ENCODE peak calls at places on chromosomes 6 and 20, in seven cellular contexts. P is CD8-positive, alpha-beta T cell; B is GM23338; N is OCI-LY7; Z is stomach; G is adipocyte; X is astrocyte of the cerebellum. J is an unnamed sample.

GRCh38 chr20:36653456-36653855 is 7.5 kb upstream of the SLA2 start:
- DNase-seq in P (no peak), X (no peak), G (no peak), Z (no peak), B (no peak), N (no peak), J (no peak)

GRCh38 chr6:116410945-116411623 is 40.3 kb downstream of the DSE start:
- DNase-seq in G (peak), Z (no peak), B (no peak), P (no peak), N (no peak), X (no peak), J (peak)

GRCh38 chr20:32832664-32833063 is 12.9 kb downstream of the MAPRE1 start:
- DNase-seq in Z (no peak), X (no peak), B (no peak), P (no peak), G (no peak), N (no peak), J (no peak)

GRCh38 chr20:38728911-38729642 is 4.8 kb downstream of the SLC32A1 start:
- DNase-seq in B (peak), P (no peak), X (no peak), N (no peak), Z (no peak), G (no peak), J (no peak)

GRCh38 chr6:116369540-116370327 is 1.0 kb upstream of the DSE start:
- DNase-seq in Z (no peak), B (no peak), N (peak), G (peak), X (no peak), P (no peak), J (no peak)

GRCh38 chr6:35735452-35735851 is 1.4 kb upstream of the ARMC12 start:
- DNase-seq in X (no peak), B (no peak), N (no peak), P (no peak), Z (peak), G (no peak), J (no peak)

GRCh38 chr20:41133709-41134361 is 3.5 kb upstream of the PLCG1 start:
- DNase-seq in G (no peak), B (no peak), X (no peak), P (no peak), Z (no peak), N (no peak), J (no peak)

GRCh38 chr20:32028647-32029372 is 18.6 kb downstream of the CCM2L start:
- DNase-seq in G (no peak), X (peak), N (no peak), P (no peak), B (peak), Z (no peak), J (no peak)

GRCh38 chr6:71420693-71421328 is 132.2 kb downstream of the OGFRL1 start:
- DNase-seq in N (no peak), P (no peak), X (peak), Z (peak), G (peak), B (peak), J (peak)

GRCh38 chr6:122180132-122180531 is 219.3 kb upstream of the HSF2 start:
- DNase-seq in Z (no peak), B (no peak), G (peak), X (no peak), N (no peak), P (no peak), J (no peak)

GRCh38 chr6:3956054-3956453 is 106.9 kb downstream of the FAM50B start:
- DNase-seq in G (no peak), B (no peak), P (no peak), N (no peak), X (no peak), Z (no peak), J (no peak)

GRCh38 chr6:166825553-166826145 is 130.7 kb downstream of the RNASET2 start:
- DNase-seq in B (peak), G (peak), P (no peak), Z (no peak), X (peak), N (no peak), J (peak)

GRCh38 chr20:45044084-45044573 is 56.8 kb downstream of the KCNS1 start:
- DNase-seq in P (no peak), B (peak), G (peak), N (peak), X (peak), Z (no peak), J (peak)

GRCh38 chr6:15755555-15755954 is 92.7 kb upstream of the DTNBP1 start:
- DNase-seq in B (no peak), N (no peak), P (no peak), G (peak), Z (no peak), X (peak), J (peak)

GRCh38 chr6:27098956-27099355 is 148.5 kb upstream of the PRSS16 start:
- DNase-seq in N (no peak), Z (no peak), B (no peak), P (no peak), X (no peak), G (no peak), J (no peak)

GRCh38 chr6:41181566-41181965 is 18.6 kb upstream of the TREM2 start:
- DNase-seq in P (no peak), Z (no peak), G (no peak), B (no peak), X (no peak), N (no peak), J (no peak)

GRCh38 chr20:8670207-8670899 is 398.5 kb upstream of the PLCB4 start:
- DNase-seq in B (no peak), G (no peak), N (no peak), X (no peak), Z (no peak), P (no peak), J (no peak)

GRCh38 chr6:44698602-44699001 is 311.1 kb downstream of the CDC5L start:
- DNase-seq in Z (no peak), G (no peak), X (no peak), B (no peak), P (no peak), N (no peak), J (no peak)

GRCh38 chr6:134170844-134171243 is 118.4 kb upstream of the SLC2A12 start:
- DNase-seq in Z (no peak), X (no peak), G (no peak), P (no peak), N (no peak), B (no peak), J (no peak)
- H3K4me3 ChIP-seq in Z (peak), X (peak), G (no peak), P (no peak), N (no peak), B (no peak), J (peak)

DNA sequence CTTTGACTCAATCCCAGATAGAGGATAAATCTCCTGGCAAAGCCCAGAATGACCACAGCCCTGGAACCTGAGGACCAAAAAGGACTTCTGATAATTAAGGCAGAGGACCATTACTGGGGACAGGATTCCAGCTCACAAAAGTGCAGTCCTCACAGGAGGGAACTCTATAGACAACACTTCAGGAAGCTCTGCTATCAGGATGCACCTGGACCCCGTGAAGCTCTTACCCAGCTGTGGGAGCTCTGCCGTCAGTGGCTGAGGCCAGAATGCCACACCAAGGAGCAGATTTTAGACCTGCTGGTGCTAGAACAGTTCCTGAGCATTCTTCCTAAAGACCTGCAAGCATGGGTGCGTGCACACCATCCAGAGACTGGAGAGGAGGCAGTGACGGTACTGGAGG is 987 bp downstream of the ZSCAN16 start:
- DNase-seq in X (no peak), P (no peak), N (peak), B (no peak), G (no peak), Z (no peak), J (no peak)
- H3K4me3 ChIP-seq in X (no peak), P (no peak), N (peak), B (peak), G (no peak), Z (peak), J (no peak)

GRCh38 chr6:151276112-151276745 is 36.5 kb downstream of the AKAP12 start:
- DNase-seq in B (no peak), P (no peak), Z (no peak), G (peak), N (no peak), X (no peak), J (peak)
- H3K4me3 ChIP-seq in B (no peak), P (no peak), Z (no peak), G (peak), N (no peak), X (no peak), J (peak)

GRCh38 chr6:148700713-148701392 is 46.0 kb upstream of the UST start:
- DNase-seq in P (no peak), Z (no peak), N (no peak), X (no peak), G (peak), B (peak), J (no peak)

GRCh38 chr6:148704539-148704938 is 42.3 kb upstream of the UST start:
- DNase-seq in X (no peak), G (no peak), P (no peak), N (no peak), Z (no peak), B (no peak), J (no peak)

GRCh38 chr6:148700047-148700712 is 46.6 kb upstream of the UST start:
- DNase-seq in B (no peak), Z (no peak), N (no peak), P (no peak), X (no peak), G (peak), J (no peak)

GRCh38 chr6:148698671-148699180 is 48.1 kb upstream of the UST start:
- DNase-seq in N (no peak), P (no peak), X (no peak), B (no peak), Z (no peak), G (no peak), J (no peak)

GRCh38 chr6:148701393-148701774 is 45.4 kb upstream of the UST start:
- DNase-seq in B (no peak), G (no peak), N (no peak), P (no peak), Z (no peak), X (no peak), J (no peak)
- H3K4me3 ChIP-seq in B (no peak), G (peak), N (no peak), P (peak), Z (peak), X (peak), J (no peak)

GRCh38 chr20:1377984-1378742 is 14.7 kb downstream of the FKBP1A start:
- DNase-seq in N (no peak), B (no peak), X (no peak), Z (no peak), G (no peak), P (no peak), J (no peak)
- H3K4me3 ChIP-seq in N (no peak), B (no peak), X (no peak), Z (no peak), G (no peak), P (no peak), J (no peak)